ENCODE peak calls at places on chromosomes 3 and 15, in nine cellular contexts. One of them, this sample, is unnamed. For H3K9me3, the result is how much of the 10 kb centered on the place peaks cover.

GRCh38 chr15:101121511-101122090 is 130.2 kb downstream of the CHSY1 start:
- DNase-seq in HepG2: no peak
- DNase-seq in heart left ventricle: peak
- DNase-seq in PC-9: peak
- DNase-seq in psoas muscle: peak
- DNase-seq in ovary: peak
- DNase-seq in CD8-positive, alpha-beta memory T cell: no peak
- DNase-seq in left ventricle myocardium inferior: peak
- DNase-seq in neuronal stem cell: peak
- DNase-seq in this sample: no peak

GRCh38 chr15:42118650-42119531 is 24.5 kb upstream of the PLA2G4D start:
- DNase-seq in ovary: no peak
- DNase-seq in left ventricle myocardium inferior: no peak
- DNase-seq in PC-9: no peak
- DNase-seq in CD8-positive, alpha-beta memory T cell: no peak
- DNase-seq in heart left ventricle: no peak
- DNase-seq in neuronal stem cell: no peak
- DNase-seq in HepG2: no peak
- DNase-seq in psoas muscle: no peak
- DNase-seq in this sample: no peak

GRCh38 chr15:20358066-20358780 is 183.4 kb downstream of the GOLGA6L6 start:
- DNase-seq in left ventricle myocardium inferior: no peak
- DNase-seq in neuronal stem cell: no peak
- DNase-seq in PC-9: no peak
- DNase-seq in CD8-positive, alpha-beta memory T cell: no peak
- DNase-seq in ovary: no peak
- DNase-seq in HepG2: no peak
- DNase-seq in heart left ventricle: peak
- DNase-seq in psoas muscle: peak
- DNase-seq in this sample: no peak

GRCh38 chr15:78241017-78241416 is 6.7 kb upstream of the ACSBG1 start:
- DNase-seq in HepG2: peak
- DNase-seq in ovary: peak
- DNase-seq in heart left ventricle: peak
- DNase-seq in neuronal stem cell: peak
- DNase-seq in PC-9: peak
- DNase-seq in psoas muscle: peak
- DNase-seq in CD8-positive, alpha-beta memory T cell: peak
- DNase-seq in left ventricle myocardium inferior: peak
- DNase-seq in this sample: peak

GRCh38 chr3:190175490-190175889 is 54.8 kb upstream of the P3H2 start:
- DNase-seq in neuronal stem cell: no peak
- DNase-seq in CD8-positive, alpha-beta memory T cell: no peak
- DNase-seq in psoas muscle: no peak
- DNase-seq in left ventricle myocardium inferior: no peak
- DNase-seq in ovary: no peak
- DNase-seq in heart left ventricle: no peak
- DNase-seq in PC-9: no peak
- DNase-seq in HepG2: no peak
- DNase-seq in this sample: no peak

GRCh38 chr15:45331977-45332376 is 46.4 kb downstream of the GATM start:
- DNase-seq in HepG2: no peak
- DNase-seq in PC-9: no peak
- DNase-seq in heart left ventricle: no peak
- DNase-seq in CD8-positive, alpha-beta memory T cell: no peak
- DNase-seq in psoas muscle: no peak
- DNase-seq in left ventricle myocardium inferior: no peak
- DNase-seq in neuronal stem cell: no peak
- DNase-seq in ovary: no peak
- DNase-seq in this sample: no peak

GRCh38 chr3:65814883-65815578 is 223.7 kb downstream of the MAGI1 start:
- DNase-seq in psoas muscle: no peak
- DNase-seq in CD8-positive, alpha-beta memory T cell: no peak
- DNase-seq in neuronal stem cell: no peak
- DNase-seq in heart left ventricle: no peak
- DNase-seq in ovary: no peak
- DNase-seq in PC-9: no peak
- DNase-seq in HepG2: no peak
- DNase-seq in left ventricle myocardium inferior: no peak
- DNase-seq in this sample: no peak

GRCh38 chr3:173819368-173819767 is 421.8 kb downstream of the NLGN1 start:
- DNase-seq in psoas muscle: no peak
- DNase-seq in PC-9: no peak
- DNase-seq in CD8-positive, alpha-beta memory T cell: no peak
- DNase-seq in ovary: no peak
- DNase-seq in heart left ventricle: no peak
- DNase-seq in left ventricle myocardium inferior: no peak
- DNase-seq in neuronal stem cell: no peak
- DNase-seq in HepG2: no peak
- DNase-seq in this sample: no peak

GRCh38 chr15:95247068-95247984 is 1016.0 kb downstream of the MCTP2 start:
- DNase-seq in ovary: no peak
- DNase-seq in CD8-positive, alpha-beta memory T cell: no peak
- DNase-seq in psoas muscle: no peak
- DNase-seq in neuronal stem cell: no peak
- DNase-seq in HepG2: peak
- DNase-seq in left ventricle myocardium inferior: no peak
- DNase-seq in heart left ventricle: no peak
- DNase-seq in PC-9: peak
- DNase-seq in this sample: no peak

GRCh38 chr3:179068779-179069530 is 2.7 kb downstream of the ZMAT3 start:
- DNase-seq in HepG2: no peak
- DNase-seq in heart left ventricle: no peak
- DNase-seq in left ventricle myocardium inferior: no peak
- DNase-seq in ovary: no peak
- DNase-seq in CD8-positive, alpha-beta memory T cell: peak
- DNase-seq in neuronal stem cell: no peak
- DNase-seq in PC-9: peak
- DNase-seq in psoas muscle: no peak
- DNase-seq in this sample: peak

GRCh38 chr3:180408654-180409053 is 193.3 kb upstream of the TTC14 start:
- DNase-seq in CD8-positive, alpha-beta memory T cell: no peak
- DNase-seq in psoas muscle: no peak
- DNase-seq in HepG2: no peak
- DNase-seq in heart left ventricle: no peak
- DNase-seq in PC-9: peak
- DNase-seq in ovary: no peak
- DNase-seq in left ventricle myocardium inferior: no peak
- DNase-seq in neuronal stem cell: no peak
- DNase-seq in this sample: no peak

GRCh38 chr15:49989498-49989897 is 129.5 kb downstream of the ATP8B4 start:
- DNase-seq in HepG2: no peak
- DNase-seq in PC-9: no peak
- DNase-seq in ovary: peak
- DNase-seq in psoas muscle: peak
- DNase-seq in CD8-positive, alpha-beta memory T cell: no peak
- DNase-seq in left ventricle myocardium inferior: peak
- DNase-seq in heart left ventricle: no peak
- DNase-seq in neuronal stem cell: no peak
- DNase-seq in this sample: no peak

GRCh38 chr3:3800076-3800448 is 831 bp downstream of the LRRN1 start:
- DNase-seq in CD8-positive, alpha-beta memory T cell: no peak
- DNase-seq in psoas muscle: peak
- DNase-seq in HepG2: no peak
- DNase-seq in left ventricle myocardium inferior: no peak
- DNase-seq in neuronal stem cell: peak
- DNase-seq in heart left ventricle: no peak
- DNase-seq in ovary: peak
- DNase-seq in PC-9: peak
- DNase-seq in this sample: no peak

GRCh38 chr15:58115692-58116091 is 22.5 kb upstream of the AQP9 start:
- DNase-seq in HepG2: peak
- DNase-seq in CD8-positive, alpha-beta memory T cell: no peak
- DNase-seq in heart left ventricle: no peak
- DNase-seq in ovary: no peak
- DNase-seq in PC-9: no peak
- DNase-seq in left ventricle myocardium inferior: no peak
- DNase-seq in neuronal stem cell: no peak
- DNase-seq in psoas muscle: no peak
- DNase-seq in this sample: no peak

GRCh38 chr3:82790307-82791097 is 1029.1 kb upstream of the GBE1 start:
- DNase-seq in ovary: no peak
- DNase-seq in heart left ventricle: no peak
- DNase-seq in PC-9: no peak
- DNase-seq in neuronal stem cell: no peak
- DNase-seq in left ventricle myocardium inferior: no peak
- DNase-seq in CD8-positive, alpha-beta memory T cell: no peak
- DNase-seq in psoas muscle: no peak
- DNase-seq in HepG2: no peak
- DNase-seq in this sample: no peak

GRCh38 chr15:43762824-43763223 is 13.9 kb downstream of the ELL3 start:
- DNase-seq in PC-9: no peak
- DNase-seq in neuronal stem cell: no peak
- DNase-seq in CD8-positive, alpha-beta memory T cell: no peak
- DNase-seq in psoas muscle: no peak
- DNase-seq in HepG2: no peak
- DNase-seq in ovary: no peak
- DNase-seq in left ventricle myocardium inferior: no peak
- DNase-seq in heart left ventricle: no peak
- DNase-seq in this sample: no peak

GRCh38 chr15:42021593-42021992 is 751 bp upstream of the PLA2G4E start:
- DNase-seq in PC-9: no peak
- DNase-seq in ovary: no peak
- DNase-seq in heart left ventricle: no peak
- DNase-seq in CD8-positive, alpha-beta memory T cell: no peak
- DNase-seq in neuronal stem cell: no peak
- DNase-seq in psoas muscle: no peak
- DNase-seq in left ventricle myocardium inferior: no peak
- DNase-seq in HepG2: no peak
- DNase-seq in this sample: no peak

DNA sequence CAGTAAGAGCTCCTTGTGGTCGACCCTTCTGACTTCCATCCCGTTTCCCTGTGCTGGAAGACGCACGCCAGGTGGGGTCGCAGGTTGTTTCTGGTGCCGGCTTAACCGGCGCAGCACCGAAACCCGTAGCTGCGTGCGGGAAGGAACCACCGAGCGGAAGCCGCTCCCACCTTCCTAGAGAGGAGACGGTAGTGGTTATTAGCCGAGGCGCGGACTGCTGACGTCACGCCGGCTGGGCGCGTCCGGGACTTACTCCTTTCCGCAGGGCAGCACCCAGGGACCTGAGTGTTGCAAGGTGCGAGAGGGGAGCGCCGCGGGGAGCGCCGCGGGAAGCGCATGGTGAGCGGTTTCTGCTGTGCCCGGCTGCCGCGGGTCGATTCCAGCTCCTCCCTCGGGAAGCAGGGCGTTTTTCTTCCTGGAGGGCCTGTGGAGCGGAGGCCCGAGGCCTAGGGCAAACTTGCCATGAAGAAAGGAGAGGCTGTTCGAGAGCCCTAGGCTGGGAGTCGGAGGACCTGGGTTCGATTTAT is at the start of gene ZNF501:
- DNase-seq in psoas muscle: peak
- DNase-seq in ovary: peak
- DNase-seq in heart left ventricle: peak
- DNase-seq in neuronal stem cell: peak
- DNase-seq in left ventricle myocardium inferior: peak
- DNase-seq in CD8-positive, alpha-beta memory T cell: peak
- DNase-seq in HepG2: peak
- DNase-seq in PC-9: peak
- DNase-seq in this sample: peak
- H3K9me3 ChIP-seq in psoas muscle: half or more
- H3K9me3 ChIP-seq in ovary: under half
- H3K9me3 ChIP-seq in heart left ventricle: half or more
- H3K9me3 ChIP-seq in neuronal stem cell: half or more
- H3K9me3 ChIP-seq in left ventricle myocardium inferior: half or more
- H3K9me3 ChIP-seq in CD8-positive, alpha-beta memory T cell: under half
- H3K9me3 ChIP-seq in HepG2: under half
- H3K9me3 ChIP-seq in PC-9: under half
- H3K9me3 ChIP-seq in this sample: under half

DNA sequence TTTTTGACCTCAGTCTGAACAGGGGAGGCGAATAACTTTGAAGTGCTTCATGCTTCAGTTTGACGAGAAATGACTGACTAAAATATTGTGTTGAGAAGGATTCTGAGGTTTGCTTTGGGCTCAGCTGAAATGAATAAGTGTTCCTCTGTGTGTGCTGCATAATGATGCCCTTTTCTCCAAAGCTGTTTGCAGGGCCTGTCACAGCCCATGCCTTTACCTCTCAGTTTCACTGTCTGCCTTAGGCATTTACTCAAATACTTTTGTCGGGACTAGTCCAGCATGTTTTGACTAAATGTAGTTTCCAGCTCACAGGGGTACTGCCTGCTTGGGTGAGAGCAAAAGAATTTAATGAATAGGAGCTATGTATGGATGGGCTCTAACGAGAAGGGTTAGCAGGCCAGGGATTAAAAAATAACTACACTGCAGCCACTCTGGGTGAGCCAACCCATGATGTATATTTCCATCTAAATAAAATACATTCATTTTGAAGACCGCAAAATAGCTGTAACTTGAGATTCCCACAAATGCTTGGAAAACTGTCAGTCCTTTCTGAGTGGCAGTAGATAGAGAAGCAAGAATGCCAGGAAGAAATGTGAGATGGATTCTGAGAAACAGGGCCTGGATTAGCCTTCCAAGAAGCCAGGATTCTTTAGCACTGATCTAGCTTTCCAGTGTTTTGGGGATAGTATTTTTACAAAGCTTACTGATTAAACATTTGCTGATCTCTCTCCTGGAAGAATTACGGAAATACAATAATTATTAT is 549.2 kb upstream of the TBL1XR1 start:
- DNase-seq in HepG2: no peak
- DNase-seq in heart left ventricle: no peak
- DNase-seq in PC-9: no peak
- DNase-seq in left ventricle myocardium inferior: no peak
- DNase-seq in psoas muscle: no peak
- DNase-seq in ovary: no peak
- DNase-seq in CD8-positive, alpha-beta memory T cell: no peak
- DNase-seq in neuronal stem cell: no peak
- DNase-seq in this sample: no peak
- H3K9me3 ChIP-seq in HepG2: under half
- H3K9me3 ChIP-seq in heart left ventricle: under half
- H3K9me3 ChIP-seq in PC-9: under half
- H3K9me3 ChIP-seq in left ventricle myocardium inferior: under half
- H3K9me3 ChIP-seq in psoas muscle: under half
- H3K9me3 ChIP-seq in ovary: under half
- H3K9me3 ChIP-seq in CD8-positive, alpha-beta memory T cell: under half
- H3K9me3 ChIP-seq in neuronal stem cell: under half
- H3K9me3 ChIP-seq in this sample: under half

GRCh38 chr3:62133015-62133414 is 240.3 kb downstream of the FEZF2 start:
- DNase-seq in PC-9: no peak
- DNase-seq in heart left ventricle: no peak
- DNase-seq in CD8-positive, alpha-beta memory T cell: no peak
- DNase-seq in neuronal stem cell: no peak
- DNase-seq in HepG2: no peak
- DNase-seq in ovary: no peak
- DNase-seq in psoas muscle: no peak
- DNase-seq in left ventricle myocardium inferior: no peak
- DNase-seq in this sample: no peak
- H3K9me3 ChIP-seq in PC-9: under half
- H3K9me3 ChIP-seq in heart left ventricle: under half
- H3K9me3 ChIP-seq in CD8-positive, alpha-beta memory T cell: under half
- H3K9me3 ChIP-seq in neuronal stem cell: under half
- H3K9me3 ChIP-seq in HepG2: under half
- H3K9me3 ChIP-seq in ovary: under half
- H3K9me3 ChIP-seq in psoas muscle: under half
- H3K9me3 ChIP-seq in left ventricle myocardium inferior: under half
- H3K9me3 ChIP-seq in this sample: under half

DNA sequence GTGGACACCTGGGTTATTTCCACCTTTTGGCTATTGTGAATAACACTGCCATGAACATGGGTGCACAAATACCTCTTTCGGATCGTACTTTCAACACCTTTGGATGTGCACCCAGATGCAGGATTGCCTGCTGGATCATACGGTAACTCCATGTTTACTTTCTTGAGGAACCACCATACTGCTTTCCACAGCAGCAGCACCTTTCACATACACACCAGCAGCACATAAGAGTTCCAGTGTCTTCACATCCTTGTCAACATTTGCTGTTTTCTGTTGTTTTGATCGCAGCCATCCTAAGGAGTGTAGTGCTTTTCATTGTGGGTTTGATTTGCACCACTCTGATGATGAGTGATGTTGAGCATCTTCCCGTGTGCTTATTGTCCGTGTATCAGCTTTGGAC is 51.3 kb downstream of the NUP210 start:
- DNase-seq in PC-9: no peak
- DNase-seq in left ventricle myocardium inferior: no peak
- DNase-seq in heart left ventricle: no peak
- DNase-seq in HepG2: no peak
- DNase-seq in neuronal stem cell: no peak
- DNase-seq in CD8-positive, alpha-beta memory T cell: no peak
- DNase-seq in ovary: no peak
- DNase-seq in psoas muscle: no peak
- DNase-seq in this sample: no peak
- H3K9me3 ChIP-seq in PC-9: under half
- H3K9me3 ChIP-seq in left ventricle myocardium inferior: under half
- H3K9me3 ChIP-seq in heart left ventricle: under half
- H3K9me3 ChIP-seq in HepG2: under half
- H3K9me3 ChIP-seq in neuronal stem cell: under half
- H3K9me3 ChIP-seq in CD8-positive, alpha-beta memory T cell: under half
- H3K9me3 ChIP-seq in ovary: under half
- H3K9me3 ChIP-seq in psoas muscle: under half
- H3K9me3 ChIP-seq in this sample: under half